ENCODE peak calls at places on chromosome 18, in seven cellular contexts. V is tibial nerve; M is CD8-positive, alpha-beta T cell; H is left ventricle myocardium inferior; Y is lower lobe of right lung; W is OCI-LY7; L is IMR-90. P is an unnamed sample. For H3K4me1, the result is how much of the 10 kb centered on the place peaks cover.

GRCh38 chr18:76252880-76253279 is 242.2 kb downstream of the ZNF516 start:
- DNase-seq in V (no peak), M (no peak), H (no peak), Y (no peak), W (peak), L (peak), P (peak)

GRCh38 chr18:61541673-61542072 is 208.4 kb downstream of the CDH20 start:
- DNase-seq in V (no peak), M (no peak), H (no peak), Y (no peak), W (no peak), L (peak), P (no peak)

GRCh38 chr18:3305933-3306332 is 44.0 kb downstream of the MYL12B start:
- DNase-seq in V (no peak), M (no peak), H (no peak), Y (no peak), W (no peak), L (peak), P (no peak)

GRCh38 chr18:78732273-78733210 is 247.1 kb upstream of the SALL3 start:
- DNase-seq in V (no peak), M (no peak), H (no peak), Y (no peak), W (no peak), L (no peak), P (no peak)

GRCh38 chr18:80009661-80010550 is 21.5 kb upstream of the TXNL4A start:
- DNase-seq in V (no peak), M (no peak), H (peak), Y (no peak), W (no peak), L (peak), P (no peak)

GRCh38 chr18:36809590-36810381 is 19.0 kb downstream of the TPGS2 start:
- DNase-seq in V (no peak), M (peak), H (no peak), Y (no peak), W (peak), L (peak), P (peak)

GRCh38 chr18:64851796-64852195 is 702.9 kb upstream of the LINC00305 start:
- DNase-seq in V (no peak), M (no peak), H (no peak), Y (no peak), W (no peak), L (no peak), P (no peak)

GRCh38 chr18:23943104-23943503 is 71.5 kb upstream of the TTC39C start:
- DNase-seq in V (no peak), M (no peak), H (no peak), Y (no peak), W (no peak), L (no peak), P (no peak)

GRCh38 chr18:63708650-63709049 is 5.9 kb downstream of the SERPINB11 start:
- DNase-seq in V (no peak), M (no peak), H (no peak), Y (no peak), W (no peak), L (peak), P (no peak)

GRCh38 chr18:74724186-74724585 is 126.5 kb downstream of the ZNF407 start:
- DNase-seq in V (no peak), M (no peak), H (no peak), Y (no peak), W (no peak), L (peak), P (no peak)

GRCh38 chr18:28015671-28016070 is 161.3 kb downstream of the CDH2 start:
- DNase-seq in V (no peak), M (no peak), H (no peak), Y (no peak), W (no peak), L (no peak), P (no peak)

GRCh38 chr18:2515408-2515807 is 55.9 kb downstream of the METTL4 start:
- DNase-seq in V (no peak), M (no peak), H (no peak), Y (no peak), W (no peak), L (peak), P (peak)

GRCh38 chr18:31232779-31233424 is 70.2 kb upstream of the DSC1 start:
- DNase-seq in V (no peak), M (no peak), H (no peak), Y (no peak), W (no peak), L (no peak), P (no peak)

GRCh38 chr18:31230495-31230894 is 67.8 kb upstream of the DSC1 start:
- DNase-seq in V (no peak), M (no peak), H (no peak), Y (no peak), W (no peak), L (peak), P (no peak)

GRCh38 chr18:31233550-31234306 is 71.1 kb upstream of the DSC1 start:
- DNase-seq in V (no peak), M (no peak), H (no peak), Y (no peak), W (no peak), L (no peak), P (no peak)

GRCh38 chr18:31229829-31230228 is 67.2 kb upstream of the DSC1 start:
- DNase-seq in V (no peak), M (no peak), H (no peak), Y (no peak), W (no peak), L (no peak), P (no peak)

DNA sequence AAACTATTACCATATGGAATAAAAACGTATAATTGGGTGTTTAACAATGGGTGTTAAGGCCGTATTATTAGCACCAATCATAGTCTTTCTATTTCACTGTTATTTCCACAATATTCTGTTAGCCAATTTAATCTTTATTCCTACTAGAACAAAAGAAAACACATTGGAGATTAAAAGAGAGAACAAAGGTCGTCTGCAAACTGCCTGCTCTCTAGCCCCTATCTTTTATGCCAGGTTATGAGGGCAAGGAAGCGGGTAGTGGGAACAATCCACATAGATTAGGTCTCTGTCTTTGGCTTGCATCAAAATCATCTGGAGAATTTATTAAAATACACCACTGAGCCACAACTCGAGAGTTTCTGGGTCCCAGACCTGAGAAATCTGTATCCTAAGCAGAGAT is 69.3 kb upstream of the DSC1 start:
- DNase-seq in V (no peak), M (no peak), H (no peak), Y (no peak), W (no peak), L (no peak), P (no peak)
- H3K4me1 ChIP-seq in V (under half), M (under half), H (under half), Y (under half), W (under half), L (under half), P (under half)

GRCh38 chr18:49904871-49905555 is 91.7 kb upstream of the ACAA2 start:
- DNase-seq in V (no peak), M (no peak), H (no peak), Y (no peak), W (no peak), L (no peak), P (no peak)

GRCh38 chr18:49901862-49902340 is 88.6 kb upstream of the ACAA2 start:
- DNase-seq in V (no peak), M (no peak), H (no peak), Y (no peak), W (no peak), L (no peak), P (no peak)

GRCh38 chr18:49898421-49898820 is 85.1 kb upstream of the ACAA2 start:
- DNase-seq in V (peak), M (peak), H (peak), Y (no peak), W (peak), L (peak), P (peak)

GRCh38 chr18:49894827-49895226 is 81.5 kb upstream of the ACAA2 start:
- DNase-seq in V (no peak), M (no peak), H (no peak), Y (no peak), W (no peak), L (no peak), P (no peak)

GRCh38 chr18:49899647-49900330 is 86.5 kb upstream of the ACAA2 start:
- DNase-seq in V (no peak), M (no peak), H (no peak), Y (no peak), W (no peak), L (no peak), P (no peak)
- TF ChIP-seq CTCF in V (no peak), M (no peak), H (no peak), Y (no peak), W (no peak), L (no peak), P (no peak)

DNA sequence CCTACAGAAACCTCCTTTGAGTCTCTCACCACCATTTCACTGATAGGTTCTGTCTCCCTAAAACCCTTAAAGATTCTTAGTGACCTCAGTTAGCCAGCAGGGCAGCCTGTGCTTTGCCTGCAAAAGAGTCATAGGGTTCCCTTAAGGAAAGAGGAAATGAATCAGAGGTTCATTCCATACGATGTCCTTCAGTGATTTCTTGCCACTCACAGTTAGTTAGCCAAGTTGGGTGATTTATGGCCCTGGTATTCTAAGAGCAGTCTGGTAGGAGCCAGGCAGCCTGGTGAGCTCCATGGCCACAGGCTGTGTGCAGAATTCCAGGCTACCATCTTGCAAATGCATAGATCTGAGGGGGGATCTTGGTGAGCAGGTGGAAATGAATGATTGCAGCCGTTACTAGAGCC is 18.7 kb upstream of the CCBE1 start:
- DNase-seq in V (no peak), M (no peak), H (no peak), Y (no peak), W (no peak), L (peak), P (peak)
- H3K4me1 ChIP-seq in V (under half), M (under half), H (under half), Y (under half), W (under half), L (under half), P (under half)

DNA sequence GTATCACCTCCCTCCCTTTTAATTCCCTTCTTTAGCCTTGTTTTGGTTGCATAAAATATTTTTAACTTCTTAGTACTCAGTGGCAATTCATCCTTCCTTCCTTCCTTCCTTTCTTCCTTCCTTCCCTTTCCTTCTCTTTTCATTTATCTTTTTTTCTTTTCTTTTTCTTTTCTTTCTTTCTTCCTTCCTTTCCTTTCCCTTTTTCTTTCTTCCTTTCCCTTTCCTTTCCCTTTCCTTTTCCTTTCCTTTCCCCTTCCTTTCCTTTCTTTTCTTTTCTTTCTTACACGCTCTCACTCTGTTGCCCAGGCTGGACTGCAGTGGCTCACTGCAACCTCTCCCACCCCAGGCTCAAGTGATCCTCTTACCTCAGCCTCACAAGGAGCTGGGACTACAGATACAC is 160.2 kb downstream of the GREB1L start:
- DNase-seq in V (no peak), M (no peak), H (no peak), Y (no peak), W (no peak), L (no peak), P (no peak)
- TF ChIP-seq CTCF in V (no peak), M (no peak), H (no peak), Y (no peak), W (no peak), L (no peak), P (no peak)

DNA sequence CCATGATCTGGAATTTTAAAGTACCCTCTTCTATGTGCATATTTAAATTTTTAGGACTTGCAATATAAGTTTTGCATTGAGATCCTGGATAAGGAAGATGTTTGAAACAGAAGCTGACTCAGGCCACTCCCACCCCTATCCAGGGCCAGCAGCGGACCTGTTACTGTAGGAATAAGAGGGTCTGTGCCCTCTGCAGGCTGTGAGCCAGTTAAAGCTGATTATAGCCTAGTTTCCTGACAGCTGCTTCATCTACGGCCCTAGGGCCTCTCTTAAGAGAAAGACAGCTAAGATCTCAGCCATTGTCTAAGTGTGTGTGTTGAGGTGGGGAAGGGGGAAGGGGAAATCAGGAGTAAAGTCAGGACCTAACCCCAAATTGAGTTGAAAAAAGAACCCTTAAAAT is 234.0 kb downstream of the HAUS1 start:
- DNase-seq in V (no peak), M (no peak), H (no peak), Y (no peak), W (no peak), L (no peak), P (peak)
- H3K4me1 ChIP-seq in V (under half), M (under half), H (half or more), Y (under half), W (under half), L (under half), P (under half)

GRCh38 chr18:73199151-73199550 is 331.4 kb upstream of the NETO1 start:
- DNase-seq in V (no peak), M (no peak), H (no peak), Y (no peak), W (no peak), L (peak), P (no peak)
- TF ChIP-seq CTCF in V (no peak), M (no peak), H (no peak), Y (no peak), W (no peak), L (no peak), P (no peak)

GRCh38 chr18:48843162-48843561 is 107.6 kb downstream of the SMAD7 start:
- DNase-seq in V (no peak), M (no peak), H (no peak), Y (peak), W (no peak), L (no peak), P (no peak)
- H3K4me1 ChIP-seq in V (under half), M (half or more), H (half or more), Y (half or more), W (under half), L (under half), P (under half)

DNA sequence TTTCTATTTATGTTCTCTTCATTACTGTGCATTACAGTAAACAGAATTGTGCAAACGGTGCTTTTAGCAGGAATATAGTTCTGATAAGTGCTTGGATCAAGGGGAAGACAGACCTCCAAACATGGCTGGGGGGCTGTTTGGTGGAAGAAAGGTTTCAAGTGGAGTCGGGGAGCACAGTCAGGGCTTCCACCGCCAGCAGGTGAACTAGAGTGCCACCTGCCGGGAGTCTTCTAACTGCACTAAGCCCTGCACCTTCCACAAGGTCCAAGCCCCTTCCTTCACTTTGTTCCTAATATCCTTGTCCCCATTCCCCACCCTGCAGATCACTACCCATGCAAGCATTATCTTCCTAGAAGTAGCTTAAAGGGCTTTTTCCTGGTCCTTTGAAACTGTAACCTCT is 11.1 kb downstream of the ONECUT2 start:
- DNase-seq in V (no peak), M (no peak), H (no peak), Y (no peak), W (peak), L (peak), P (no peak)
- TF ChIP-seq CTCF in V (no peak), M (no peak), H (peak), Y (peak), W (peak), L (peak), P (peak)

P was measured in A673.